ENCODE peak calls at places on chromosomes 12 and 14, in eight cellular contexts. U is psoas muscle, S is heart left ventricle, R is foreskin keratinocyte, B is left ventricle myocardium inferior, D is body of pancreas, M is cardiac muscle cell, A is A673. J is an unnamed sample. For H3K4me1, the result is how much of the 10 kb centered on the place peaks cover.

GRCh38 chr14:61388173-61388975 is 67.0 kb downstream of the PRKCH start:
- DNase-seq in S (no peak), D (no peak), B (no peak), M (no peak), R (peak), U (no peak), A (peak), J (no peak)

GRCh38 chr14:90562652-90563051 is 165.8 kb downstream of the CALM1 start:
- DNase-seq in S (no peak), M (no peak), D (no peak), A (no peak), U (no peak), R (no peak), B (no peak), J (no peak)

GRCh38 chr14:95330591-95331370 is 11.1 kb upstream of the CLMN start:
- DNase-seq in R (peak), M (no peak), A (no peak), B (no peak), U (no peak), D (no peak), S (no peak), J (no peak)

GRCh38 chr12:15276088-15276698 is 46.1 kb upstream of the PTPRO start:
- DNase-seq in U (no peak), D (peak), M (peak), A (peak), S (no peak), R (peak), B (no peak), J (peak)

GRCh38 chr12:102629262-102629888 is 149.0 kb upstream of the IGF1 start:
- DNase-seq in U (no peak), S (no peak), A (no peak), D (no peak), M (no peak), R (no peak), B (no peak), J (no peak)

GRCh38 chr12:85654456-85654840 is 181.8 kb downstream of the RASSF9 start:
- DNase-seq in B (no peak), A (no peak), D (no peak), U (no peak), M (no peak), R (no peak), S (no peak), J (no peak)

GRCh38 chr12:28427046-28427445 is 236.8 kb downstream of the CCDC91 start:
- DNase-seq in D (no peak), B (no peak), R (no peak), A (no peak), S (no peak), M (no peak), U (no peak), J (no peak)

GRCh38 chr12:62715086-62715786 is 219.7 kb downstream of the PPM1H start:
- DNase-seq in S (no peak), U (no peak), B (peak), M (no peak), R (no peak), A (no peak), D (no peak), J (no peak)

GRCh38 chr12:32002848-32003493 is 43.8 kb downstream of the RESF1 start:
- DNase-seq in D (no peak), U (no peak), M (no peak), S (no peak), R (no peak), A (no peak), B (no peak), J (no peak)

GRCh38 chr12:80412343-80412953 is 31.6 kb upstream of the PTPRQ start:
- DNase-seq in R (peak), B (no peak), S (no peak), U (no peak), D (peak), M (peak), A (peak), J (no peak)

GRCh38 chr12:5888816-5889315 is 56.2 kb downstream of the ANO2 start:
- DNase-seq in S (no peak), U (no peak), M (no peak), A (no peak), R (no peak), B (no peak), D (no peak), J (no peak)

GRCh38 chr12:93122089-93122488 is 193.0 kb upstream of the EEA1 start:
- DNase-seq in U (no peak), M (no peak), S (no peak), B (no peak), R (peak), D (no peak), A (no peak), J (no peak)

GRCh38 chr14:94320243-94320642 is 2.9 kb downstream of the SERPINA6 start:
- DNase-seq in A (no peak), B (no peak), S (no peak), R (peak), D (peak), U (no peak), M (no peak), J (peak)

GRCh38 chr12:4809013-4809448 is 88.8 kb downstream of the GALNT8 start:
- DNase-seq in A (peak), U (peak), M (peak), S (no peak), R (no peak), B (no peak), D (no peak), J (no peak)

GRCh38 chr12:105170139-105170538 is 62.6 kb downstream of the WASHC4 start:
- DNase-seq in D (no peak), S (no peak), A (no peak), M (no peak), U (no peak), B (no peak), R (no peak), J (no peak)

GRCh38 chr14:51176819-51177218 is 63.2 kb upstream of the TMX1 start:
- DNase-seq in M (no peak), S (no peak), B (no peak), A (peak), U (no peak), R (no peak), D (no peak), J (no peak)

GRCh38 chr12:131912526-131913274 is 16.4 kb upstream of the PUS1 start:
- DNase-seq in D (peak), U (peak), A (peak), S (peak), M (no peak), B (peak), R (no peak), J (peak)

GRCh38 chr12:131913666-131914065 is 15.4 kb upstream of the PUS1 start:
- DNase-seq in S (no peak), U (no peak), R (no peak), D (no peak), A (no peak), B (no peak), M (no peak), J (no peak)

GRCh38 chr12:131911251-131911650 is 16.8 kb downstream of the ULK1 start:
- DNase-seq in U (no peak), B (no peak), M (no peak), A (no peak), R (no peak), D (no peak), S (no peak), J (no peak)

GRCh38 chr12:131910302-131911110 is 16.1 kb downstream of the ULK1 start:
- DNase-seq in D (no peak), S (no peak), M (no peak), A (peak), R (no peak), U (no peak), B (no peak), J (no peak)

GRCh38 chr12:131911851-131912525 is 17.1 kb upstream of the PUS1 start:
- DNase-seq in R (no peak), D (no peak), B (no peak), U (no peak), M (no peak), S (no peak), A (no peak), J (no peak)
- TF ChIP-seq CTCF in R (no peak), D (no peak), B (no peak), U (no peak), M (no peak), S (no peak), A (no peak), J (no peak)

DNA sequence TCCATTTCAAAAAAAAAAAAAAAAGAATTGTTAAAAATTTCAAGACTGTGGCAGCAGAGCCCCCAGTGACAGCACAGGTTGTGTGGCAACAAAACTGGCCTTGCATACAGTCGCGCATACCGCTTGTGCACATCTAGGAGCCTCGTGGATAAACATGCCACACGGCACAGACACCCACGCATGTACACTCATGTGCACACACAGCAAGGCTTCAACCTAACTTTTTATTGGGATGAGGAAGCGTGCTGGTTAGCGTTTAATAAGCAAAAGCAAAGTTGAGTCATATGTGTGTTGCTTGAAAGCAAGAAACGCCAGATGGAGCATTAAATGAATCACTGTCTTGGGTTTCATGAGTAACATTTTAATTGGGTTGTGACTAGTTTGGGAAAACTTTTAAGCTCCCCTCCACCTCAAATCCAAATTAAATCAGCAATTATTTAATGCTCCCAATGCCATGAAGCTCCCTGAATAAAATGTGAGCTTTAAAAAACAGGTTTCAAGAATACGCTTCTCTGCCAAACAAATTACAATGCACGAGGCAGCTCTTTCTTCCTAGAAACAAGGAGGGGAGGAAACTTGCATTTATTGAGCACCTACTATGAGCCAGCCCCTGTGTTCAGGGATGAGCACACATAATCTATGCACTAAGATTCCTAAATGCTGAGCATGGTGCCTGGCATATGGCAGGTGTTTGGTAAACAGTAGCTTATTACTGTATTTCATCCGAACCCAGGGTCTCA is 35.7 kb upstream of the EML1 start:
- DNase-seq in R (peak), B (no peak), M (no peak), A (peak), S (no peak), D (no peak), U (no peak), J (no peak)
- H3K4me1 ChIP-seq in R (under half), B (half or more), M (under half), A (under half), S (under half), D (under half), U (under half), J (under half)

DNA sequence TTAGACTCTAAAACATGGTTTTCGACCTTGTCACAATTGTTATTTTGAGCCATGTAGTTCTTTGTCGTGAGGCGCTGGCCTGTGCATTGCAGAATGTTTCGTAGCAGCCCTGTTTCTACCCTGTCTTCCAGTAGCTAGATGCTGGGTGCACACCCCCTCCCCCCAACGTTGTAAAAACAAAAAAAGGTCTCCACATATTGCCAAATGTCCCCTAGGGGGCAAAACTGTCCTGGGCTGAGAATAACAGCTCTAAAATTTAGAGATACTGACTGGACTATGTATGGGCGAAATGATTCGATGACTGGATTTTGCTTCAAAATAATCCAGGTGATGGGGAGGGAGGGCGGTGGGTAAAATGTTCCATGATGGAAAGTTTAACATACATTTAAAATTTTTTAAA is 126.1 kb upstream of the FUT8 start:
- DNase-seq in M (no peak), S (no peak), A (peak), D (no peak), B (no peak), R (no peak), U (no peak), J (no peak)
- TF ChIP-seq CTCF in M (peak), S (no peak), A (no peak), D (no peak), B (no peak), R (peak), U (no peak), J (no peak)

GRCh38 chr12:112947761-112948160 is 9.5 kb downstream of the OAS3 start:
- DNase-seq in A (no peak), M (no peak), S (no peak), B (no peak), U (no peak), R (no peak), D (no peak), J (peak)

GRCh38 chr12:112945515-112945914 is 7.2 kb downstream of the OAS3 start:
- DNase-seq in D (no peak), S (no peak), B (no peak), U (no peak), M (no peak), R (no peak), A (no peak), J (no peak)

GRCh38 chr12:112946236-112947000 is 8.1 kb downstream of the OAS3 start:
- DNase-seq in R (no peak), U (no peak), D (no peak), B (no peak), S (no peak), M (no peak), A (no peak), J (peak)

GRCh38 chr12:112948806-112949205 is 10.5 kb downstream of the OAS3 start:
- DNase-seq in R (no peak), M (no peak), D (no peak), U (no peak), A (no peak), S (no peak), B (no peak), J (peak)

DNA sequence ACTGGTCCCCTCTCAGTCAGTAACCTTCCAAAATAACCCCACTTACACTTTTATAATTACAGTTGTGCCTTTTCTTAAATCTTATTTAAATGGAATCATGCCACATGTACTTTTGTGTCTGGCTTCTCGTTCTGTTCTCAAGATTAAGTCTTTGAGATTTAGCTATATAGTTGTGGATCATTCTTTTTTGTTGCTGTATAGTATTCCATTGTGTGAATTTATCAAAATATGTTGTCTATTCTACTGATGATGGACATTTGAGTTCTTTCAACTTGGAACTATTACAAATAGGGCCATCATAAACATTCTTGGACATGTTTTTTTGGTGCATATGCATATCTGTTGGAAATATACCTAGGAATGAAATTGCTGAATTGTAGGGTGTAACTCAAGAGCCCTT is 9.0 kb downstream of the OAS3 start:
- DNase-seq in S (no peak), B (no peak), M (no peak), R (no peak), U (no peak), A (no peak), D (no peak), J (no peak)
- H3K4me1 ChIP-seq in S (under half), B (under half), M (under half), R (under half), U (under half), A (under half), D (under half), J (under half)

GRCh38 chr12:120455302-120455701 is 9.1 kb downstream of the GATC start:
- DNase-seq in M (no peak), D (peak), A (no peak), U (no peak), S (no peak), R (no peak), B (no peak), J (no peak)
- TF ChIP-seq CTCF in M (no peak), D (no peak), A (no peak), U (no peak), S (no peak), R (no peak), B (no peak), J (no peak)

DNA sequence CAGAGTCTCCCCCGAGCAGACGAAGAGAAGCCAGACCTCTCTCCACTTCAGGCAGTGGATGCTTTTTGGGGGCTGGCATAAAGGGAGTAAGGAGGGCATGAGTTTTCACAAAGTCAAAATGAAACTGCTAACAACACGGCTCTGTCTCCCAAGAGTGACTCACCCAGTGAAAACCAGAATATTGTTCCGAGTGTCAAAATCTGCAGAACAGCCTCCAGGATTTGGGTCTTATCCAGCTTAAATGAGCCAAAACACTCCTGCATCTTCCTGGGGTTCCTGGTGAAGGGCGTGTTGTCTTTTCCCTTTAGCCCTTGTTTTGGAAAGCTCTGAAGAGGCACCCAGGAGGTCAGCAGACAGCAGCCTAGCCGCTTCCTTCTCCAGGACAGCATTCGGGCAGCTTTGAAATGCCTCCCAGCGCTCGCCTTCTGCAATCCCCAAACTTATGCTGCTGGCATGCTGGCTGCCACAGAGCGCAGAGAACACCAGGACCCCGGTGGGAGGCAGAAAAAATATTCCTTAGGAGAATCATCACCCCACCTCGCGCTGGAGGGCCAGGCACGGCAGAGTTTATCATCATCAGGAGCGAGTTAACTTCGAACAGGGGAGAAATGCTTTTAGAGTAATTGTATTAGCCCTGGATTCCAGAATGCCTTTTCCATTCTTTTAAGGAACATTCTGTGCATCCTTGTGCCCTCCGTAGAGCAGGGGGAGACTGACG is 117.7 kb upstream of the NCOR2 start:
- DNase-seq in R (peak), A (no peak), D (no peak), S (no peak), U (no peak), B (no peak), M (no peak), J (no peak)
- H3K4me1 ChIP-seq in R (under half), A (under half), D (under half), S (under half), U (under half), B (half or more), M (under half), J (under half)

GRCh38 chr12:109888179-109889020 is 8.1 kb upstream of the GLTP start:
- DNase-seq in M (no peak), R (peak), S (no peak), A (no peak), D (peak), B (no peak), U (no peak), J (no peak)
- TF ChIP-seq CTCF in M (no peak), R (peak), S (no peak), A (no peak), D (no peak), B (no peak), U (no peak), J (no peak)

DNA sequence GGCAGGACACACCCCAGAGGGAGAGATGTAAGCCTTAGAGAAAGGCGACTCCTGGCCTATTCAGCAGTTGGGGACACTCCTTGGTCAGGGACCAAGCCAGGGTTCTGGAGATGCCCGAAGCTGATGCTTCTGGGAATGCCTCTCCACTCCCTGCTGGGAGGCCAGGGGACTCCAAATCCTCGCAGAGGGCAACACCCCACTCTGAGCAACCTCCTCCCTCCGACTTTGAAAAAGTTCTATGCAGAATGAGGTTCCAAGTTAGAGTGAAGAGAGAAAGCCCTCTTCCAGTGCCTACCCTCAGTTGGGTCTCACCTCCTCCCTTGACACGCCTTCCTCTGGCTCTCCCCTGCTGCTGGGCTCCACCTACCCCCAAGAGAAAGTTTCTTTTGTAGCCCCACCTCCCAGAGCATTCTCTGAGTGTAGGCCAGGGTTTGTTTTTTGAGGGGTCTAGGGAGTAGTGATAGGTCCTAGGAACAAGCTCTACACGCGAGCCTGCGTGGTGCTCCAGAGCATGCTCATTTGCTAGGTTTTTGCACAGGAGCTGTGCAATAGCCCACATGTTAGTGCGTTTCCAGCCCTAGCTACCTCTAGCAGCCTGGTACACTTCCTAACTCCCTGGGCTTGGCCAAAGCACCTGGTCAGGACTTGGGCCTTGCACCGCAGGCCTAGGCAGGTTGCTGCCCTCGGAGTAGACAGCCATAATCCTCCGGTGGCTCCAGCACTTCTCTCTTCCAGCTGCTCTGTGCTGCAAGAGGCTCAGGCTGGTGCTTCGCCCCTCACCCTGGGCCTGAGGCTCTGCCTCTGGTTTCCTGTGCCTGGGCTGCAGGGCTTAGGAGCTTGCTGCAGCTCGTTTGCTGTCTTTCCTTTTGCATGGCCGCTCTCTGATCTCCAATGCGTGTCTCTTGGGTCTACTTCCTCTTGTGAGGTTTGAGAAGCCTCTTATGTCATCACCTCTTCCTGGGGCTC is 590 bp upstream of the CEBPE start:
- DNase-seq in M (no peak), D (peak), U (no peak), S (no peak), R (no peak), B (no peak), A (no peak), J (no peak)
- H3K4me1 ChIP-seq in M (under half), D (under half), U (under half), S (under half), R (under half), B (under half), A (under half), J (under half)

J was measured in colonic mucosa.